ENCODE peak calls at places on chromosomes 1 and 21, in nine cellular contexts. One of them, this sample, is unnamed.

GRCh38 chr1:221816899-221817298 is 75.0 kb upstream of the DUSP10 start:
- DNase-seq in thoracic aorta: no peak
- DNase-seq in H1: no peak
- DNase-seq in cardiac muscle cell: no peak
- DNase-seq in fibroblast of the aortic adventitia: peak; percentile 69
- DNase-seq in choroid plexus epithelial cell: peak; percentile 96
- DNase-seq in left ventricle myocardium inferior: no peak
- DNase-seq in pancreas: no peak
- DNase-seq in fibroblast of lung: peak; percentile 97
- DNase-seq in this sample: peak; percentile 97

GRCh38 chr1:155499953-155500621 is 62.5 kb downstream of the ASH1L start:
- DNase-seq in cardiac muscle cell: peak; percentile 30
- DNase-seq in pancreas: no peak
- DNase-seq in H1: no peak
- DNase-seq in fibroblast of the aortic adventitia: no peak
- DNase-seq in left ventricle myocardium inferior: no peak
- DNase-seq in fibroblast of lung: peak; percentile 27
- DNase-seq in thoracic aorta: no peak
- DNase-seq in choroid plexus epithelial cell: peak; percentile 33
- DNase-seq in this sample: no peak

GRCh38 chr1:17551755-17552234 is 12.3 kb downstream of the ARHGEF10L start:
- DNase-seq in pancreas: peak; percentile 68
- DNase-seq in H1: no peak
- DNase-seq in fibroblast of the aortic adventitia: peak; percentile 59
- DNase-seq in cardiac muscle cell: no peak
- DNase-seq in choroid plexus epithelial cell: peak; percentile 44
- DNase-seq in fibroblast of lung: peak; percentile 34
- DNase-seq in left ventricle myocardium inferior: peak; percentile 50
- DNase-seq in thoracic aorta: peak; percentile 55
- DNase-seq in this sample: peak; percentile 67

GRCh38 chr1:169483500-169483966 is 2.2 kb downstream of the SLC19A2 start:
- DNase-seq in fibroblast of lung: peak; percentile 43
- DNase-seq in cardiac muscle cell: peak; percentile 43
- DNase-seq in thoracic aorta: no peak
- DNase-seq in left ventricle myocardium inferior: no peak
- DNase-seq in choroid plexus epithelial cell: peak; percentile 94
- DNase-seq in fibroblast of the aortic adventitia: peak; percentile 68
- DNase-seq in H1: no peak
- DNase-seq in pancreas: no peak
- DNase-seq in this sample: peak; percentile 79

GRCh38 chr1:245537992-245538391 is 383.2 kb downstream of the KIF26B start:
- DNase-seq in cardiac muscle cell: no peak
- DNase-seq in left ventricle myocardium inferior: no peak
- DNase-seq in choroid plexus epithelial cell: peak; percentile 64
- DNase-seq in fibroblast of the aortic adventitia: peak; percentile 75
- DNase-seq in fibroblast of lung: peak; percentile 74
- DNase-seq in thoracic aorta: no peak
- DNase-seq in H1: no peak
- DNase-seq in pancreas: no peak
- DNase-seq in this sample: no peak

GRCh38 chr1:16922885-16923431 is 1.2 kb downstream of the CROCC start:
- DNase-seq in left ventricle myocardium inferior: no peak
- DNase-seq in choroid plexus epithelial cell: no peak
- DNase-seq in H1: no peak
- DNase-seq in cardiac muscle cell: no peak
- DNase-seq in fibroblast of lung: no peak
- DNase-seq in thoracic aorta: no peak
- DNase-seq in pancreas: peak; percentile 72
- DNase-seq in fibroblast of the aortic adventitia: no peak
- DNase-seq in this sample: no peak

GRCh38 chr1:51719146-51719545 is 102.3 kb downstream of the OSBPL9 start:
- DNase-seq in thoracic aorta: no peak
- DNase-seq in fibroblast of the aortic adventitia: no peak
- DNase-seq in H1: no peak
- DNase-seq in choroid plexus epithelial cell: no peak
- DNase-seq in fibroblast of lung: no peak
- DNase-seq in cardiac muscle cell: no peak
- DNase-seq in left ventricle myocardium inferior: no peak
- DNase-seq in pancreas: no peak
- DNase-seq in this sample: no peak

GRCh38 chr1:218425647-218426342 is 80.7 kb downstream of the TGFB2 start:
- DNase-seq in thoracic aorta: no peak
- DNase-seq in choroid plexus epithelial cell: peak; percentile 88
- DNase-seq in cardiac muscle cell: no peak
- DNase-seq in fibroblast of the aortic adventitia: peak; percentile 78
- DNase-seq in fibroblast of lung: peak; percentile 87
- DNase-seq in left ventricle myocardium inferior: no peak
- DNase-seq in H1: no peak
- DNase-seq in pancreas: no peak
- DNase-seq in this sample: peak; percentile 59

GRCh38 chr1:171179323-171180227 is 5.5 kb upstream of the FMO2 start:
- DNase-seq in cardiac muscle cell: no peak
- DNase-seq in left ventricle myocardium inferior: no peak
- DNase-seq in fibroblast of the aortic adventitia: no peak
- DNase-seq in thoracic aorta: no peak
- DNase-seq in pancreas: no peak
- DNase-seq in choroid plexus epithelial cell: no peak
- DNase-seq in fibroblast of lung: peak; percentile 10
- DNase-seq in H1: no peak
- DNase-seq in this sample: no peak

GRCh38 chr1:171188388-171189266 is 3.5 kb downstream of the FMO2 start:
- DNase-seq in H1: no peak
- DNase-seq in fibroblast of lung: peak; percentile 37
- DNase-seq in pancreas: no peak
- DNase-seq in left ventricle myocardium inferior: peak; percentile 41
- DNase-seq in cardiac muscle cell: peak; percentile 78
- DNase-seq in choroid plexus epithelial cell: peak; percentile 84
- DNase-seq in fibroblast of the aortic adventitia: peak; percentile 85
- DNase-seq in thoracic aorta: peak; percentile 21
- DNase-seq in this sample: no peak

GRCh38 chr1:171180671-171181070 is 4.4 kb upstream of the FMO2 start:
- DNase-seq in cardiac muscle cell: no peak
- DNase-seq in fibroblast of the aortic adventitia: no peak
- DNase-seq in choroid plexus epithelial cell: no peak
- DNase-seq in pancreas: no peak
- DNase-seq in left ventricle myocardium inferior: no peak
- DNase-seq in thoracic aorta: no peak
- DNase-seq in fibroblast of lung: no peak
- DNase-seq in H1: no peak
- DNase-seq in this sample: no peak

DNA sequence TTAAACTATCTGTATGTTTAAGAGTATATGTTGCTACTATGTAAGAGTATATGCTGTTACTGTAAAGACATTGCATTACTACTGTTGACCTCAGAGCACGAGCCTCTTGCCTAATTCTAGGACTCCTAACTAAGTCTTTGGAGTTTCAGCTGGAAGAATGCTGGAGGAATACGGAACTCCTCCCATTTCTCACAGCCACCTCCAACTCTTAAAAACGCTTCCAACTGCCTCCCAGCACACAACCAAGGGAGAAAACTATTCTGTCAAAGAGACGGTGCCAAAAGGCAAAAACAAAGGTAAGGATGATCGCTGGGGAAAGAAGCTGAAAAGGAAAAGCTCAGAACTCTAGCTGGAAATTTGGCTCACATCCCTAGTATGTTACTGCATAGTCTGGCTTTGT is at the start of gene FMO2:
- DNase-seq in choroid plexus epithelial cell: no peak
- DNase-seq in H1: no peak
- DNase-seq in cardiac muscle cell: no peak
- DNase-seq in pancreas: no peak
- DNase-seq in fibroblast of the aortic adventitia: peak; percentile 52
- DNase-seq in left ventricle myocardium inferior: no peak
- DNase-seq in thoracic aorta: no peak
- DNase-seq in fibroblast of lung: no peak
- DNase-seq in this sample: no peak
- H3K4me3 ChIP-seq in choroid plexus epithelial cell: no peak within 1 kb of the TSS
- H3K4me3 ChIP-seq in H1: no peak within 1 kb of the TSS
- H3K4me3 ChIP-seq in cardiac muscle cell: no peak within 1 kb of the TSS
- H3K4me3 ChIP-seq in pancreas: peak within 1 kb of the TSS; percentile 8
- H3K4me3 ChIP-seq in fibroblast of the aortic adventitia: peak within 1 kb of the TSS; percentile 28
- H3K4me3 ChIP-seq in left ventricle myocardium inferior: peak within 1 kb of the TSS; percentile 61
- H3K4me3 ChIP-seq in thoracic aorta: peak within 1 kb of the TSS; percentile 78
- H3K4me3 ChIP-seq in fibroblast of lung: peak within 1 kb of the TSS; percentile 47
- H3K4me3 ChIP-seq in this sample: no peak within 1 kb of the TSS

GRCh38 chr1:200629876-200630514 is 9.4 kb upstream of the KIF14 start:
- DNase-seq in fibroblast of the aortic adventitia: no peak
- DNase-seq in left ventricle myocardium inferior: no peak
- DNase-seq in H1: no peak
- DNase-seq in fibroblast of lung: no peak
- DNase-seq in cardiac muscle cell: peak; percentile 13
- DNase-seq in pancreas: no peak
- DNase-seq in choroid plexus epithelial cell: no peak
- DNase-seq in thoracic aorta: no peak
- DNase-seq in this sample: no peak

GRCh38 chr1:200638073-200638472 is 17.5 kb upstream of the KIF14 start:
- DNase-seq in pancreas: no peak
- DNase-seq in cardiac muscle cell: no peak
- DNase-seq in choroid plexus epithelial cell: no peak
- DNase-seq in fibroblast of the aortic adventitia: no peak
- DNase-seq in left ventricle myocardium inferior: no peak
- DNase-seq in H1: no peak
- DNase-seq in fibroblast of lung: no peak
- DNase-seq in thoracic aorta: no peak
- DNase-seq in this sample: no peak

GRCh38 chr1:200636681-200637080 is 16.1 kb upstream of the KIF14 start:
- DNase-seq in H1: no peak
- DNase-seq in left ventricle myocardium inferior: no peak
- DNase-seq in pancreas: no peak
- DNase-seq in thoracic aorta: no peak
- DNase-seq in fibroblast of the aortic adventitia: no peak
- DNase-seq in cardiac muscle cell: no peak
- DNase-seq in fibroblast of lung: no peak
- DNase-seq in choroid plexus epithelial cell: no peak
- DNase-seq in this sample: no peak

GRCh38 chr1:200631375-200631774 is 10.8 kb upstream of the KIF14 start:
- DNase-seq in cardiac muscle cell: no peak
- DNase-seq in pancreas: no peak
- DNase-seq in fibroblast of lung: no peak
- DNase-seq in left ventricle myocardium inferior: no peak
- DNase-seq in fibroblast of the aortic adventitia: no peak
- DNase-seq in choroid plexus epithelial cell: no peak
- DNase-seq in H1: no peak
- DNase-seq in thoracic aorta: no peak
- DNase-seq in this sample: no peak

DNA sequence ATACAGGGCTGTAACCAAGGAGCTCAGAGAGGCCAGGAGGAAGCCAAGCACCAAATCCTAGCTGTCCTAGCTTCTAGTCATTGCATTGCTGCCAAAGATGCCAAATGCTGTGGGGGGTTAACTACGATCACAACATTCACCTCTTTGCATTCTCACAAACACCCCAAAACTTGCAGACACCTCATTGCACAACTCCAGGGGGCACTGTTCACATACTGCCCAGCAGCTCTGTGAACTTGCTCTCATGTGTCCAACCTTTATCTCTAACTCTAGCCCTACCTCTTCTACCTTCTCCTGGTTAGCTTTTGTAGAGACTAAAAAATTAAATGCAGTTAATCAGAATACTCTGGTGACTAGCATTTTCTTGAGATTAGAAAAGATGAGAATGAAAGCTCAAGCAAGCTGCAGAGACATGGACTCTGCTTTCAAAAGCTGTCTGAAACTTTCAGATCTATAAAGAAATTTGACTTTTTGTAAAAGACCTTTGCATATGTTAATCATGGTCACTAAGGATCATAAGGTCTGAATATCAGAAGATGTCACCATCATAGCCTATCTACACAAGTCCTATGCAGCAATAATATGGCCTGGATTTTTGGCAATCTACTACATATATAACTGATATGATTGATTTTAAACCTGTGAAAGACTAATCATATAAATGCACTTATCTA is 14.0 kb upstream of the KIF14 start:
- DNase-seq in left ventricle myocardium inferior: no peak
- DNase-seq in H1: no peak
- DNase-seq in cardiac muscle cell: no peak
- DNase-seq in fibroblast of the aortic adventitia: no peak
- DNase-seq in thoracic aorta: no peak
- DNase-seq in pancreas: no peak
- DNase-seq in choroid plexus epithelial cell: no peak
- DNase-seq in fibroblast of lung: no peak
- DNase-seq in this sample: no peak
- TF ChIP-seq CTCF in left ventricle myocardium inferior: no peak
- TF ChIP-seq CTCF in H1: peak; percentile 46
- TF ChIP-seq CTCF in cardiac muscle cell: no peak
- TF ChIP-seq CTCF in fibroblast of the aortic adventitia: no peak
- TF ChIP-seq CTCF in thoracic aorta: no peak
- TF ChIP-seq CTCF in pancreas: no peak
- TF ChIP-seq CTCF in choroid plexus epithelial cell: peak; percentile 12
- TF ChIP-seq CTCF in fibroblast of lung: no peak
- TF ChIP-seq CTCF in this sample: peak; percentile 29

GRCh38 chr1:26744075-26744958 is 43.4 kb upstream of the PIGV start:
- DNase-seq in fibroblast of the aortic adventitia: peak; percentile 92
- DNase-seq in fibroblast of lung: peak; percentile 94
- DNase-seq in cardiac muscle cell: peak; percentile 41
- DNase-seq in H1: no peak
- DNase-seq in left ventricle myocardium inferior: peak; percentile 76
- DNase-seq in choroid plexus epithelial cell: peak; percentile 92
- DNase-seq in pancreas: no peak
- DNase-seq in thoracic aorta: peak; percentile 68
- DNase-seq in this sample: peak; percentile 36
- H3K4me3 ChIP-seq in fibroblast of the aortic adventitia: no peak overlapping the region
- H3K4me3 ChIP-seq in fibroblast of lung: no peak overlapping the region
- H3K4me3 ChIP-seq in cardiac muscle cell: no peak overlapping the region
- H3K4me3 ChIP-seq in H1: no peak overlapping the region
- H3K4me3 ChIP-seq in left ventricle myocardium inferior: peak overlapping the region; percentile 32
- H3K4me3 ChIP-seq in choroid plexus epithelial cell: no peak overlapping the region
- H3K4me3 ChIP-seq in pancreas: no peak overlapping the region
- H3K4me3 ChIP-seq in thoracic aorta: peak overlapping the region; percentile 46
- H3K4me3 ChIP-seq in this sample: no peak overlapping the region

GRCh38 chr21:40511976-40512375 is 335.0 kb downstream of the DSCAM start:
- DNase-seq in fibroblast of the aortic adventitia: no peak
- DNase-seq in pancreas: no peak
- DNase-seq in choroid plexus epithelial cell: no peak
- DNase-seq in left ventricle myocardium inferior: no peak
- DNase-seq in fibroblast of lung: peak; percentile 50
- DNase-seq in H1: no peak
- DNase-seq in thoracic aorta: no peak
- DNase-seq in cardiac muscle cell: no peak
- DNase-seq in this sample: no peak

GRCh38 chr21:40512590-40512989 is 334.4 kb downstream of the DSCAM start:
- DNase-seq in fibroblast of the aortic adventitia: no peak
- DNase-seq in pancreas: no peak
- DNase-seq in thoracic aorta: no peak
- DNase-seq in fibroblast of lung: no peak
- DNase-seq in cardiac muscle cell: no peak
- DNase-seq in left ventricle myocardium inferior: no peak
- DNase-seq in choroid plexus epithelial cell: no peak
- DNase-seq in H1: no peak
- DNase-seq in this sample: no peak

DNA sequence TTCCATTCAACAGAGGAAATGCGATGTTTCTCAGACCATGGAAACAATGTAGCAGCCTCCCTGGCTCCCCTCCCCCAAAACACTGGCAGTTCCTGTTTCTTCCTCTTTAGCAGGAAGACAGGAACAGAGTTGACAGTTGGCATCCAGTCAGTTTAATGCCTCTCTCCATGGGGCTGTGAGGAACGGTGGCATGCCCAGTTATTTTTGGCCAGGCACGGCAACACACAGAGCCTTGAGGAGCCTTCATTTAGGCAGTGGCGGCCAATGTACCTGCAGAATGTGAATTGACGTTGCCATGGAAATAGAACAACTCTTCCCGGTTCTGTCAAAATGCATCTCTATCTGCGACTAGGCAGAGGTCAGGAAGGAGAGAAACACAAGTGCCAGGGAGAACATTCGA is 330.6 kb downstream of the DSCAM start:
- DNase-seq in fibroblast of the aortic adventitia: no peak
- DNase-seq in H1: no peak
- DNase-seq in cardiac muscle cell: peak; percentile 24
- DNase-seq in left ventricle myocardium inferior: peak; percentile 23
- DNase-seq in pancreas: no peak
- DNase-seq in fibroblast of lung: no peak
- DNase-seq in choroid plexus epithelial cell: no peak
- DNase-seq in thoracic aorta: no peak
- DNase-seq in this sample: no peak
- TF ChIP-seq CTCF in fibroblast of the aortic adventitia: no peak
- TF ChIP-seq CTCF in H1: no peak
- TF ChIP-seq CTCF in cardiac muscle cell: no peak
- TF ChIP-seq CTCF in left ventricle myocardium inferior: no peak
- TF ChIP-seq CTCF in pancreas: no peak
- TF ChIP-seq CTCF in fibroblast of lung: no peak
- TF ChIP-seq CTCF in choroid plexus epithelial cell: no peak
- TF ChIP-seq CTCF in thoracic aorta: no peak
- TF ChIP-seq CTCF in this sample: no peak